ENCODE peak calls at places on chromosomes 11 and 22, in five cellular contexts. E, S, X, O and Y are unnamed samples.

GRCh38 chr11:119782673-119783072 is 53.7 kb upstream of the NECTIN1 start:
- DNase-seq in X (no peak), E (peak), S (no peak), O (no peak), Y (no peak)

GRCh38 chr11:77467233-77467632 is 6.7 kb downstream of the PAK1 start:
- DNase-seq in O (no peak), S (no peak), E (no peak), X (no peak), Y (no peak)

GRCh38 chr22:41078975-41079374 is 13.4 kb upstream of the EP300 start:
- DNase-seq in S (no peak), X (peak), O (no peak), E (no peak), Y (no peak)

GRCh38 chr11:95108159-95108611 is 18.5 kb downstream of the ENDOD1 start:
- DNase-seq in X (no peak), O (no peak), S (no peak), E (no peak), Y (no peak)

GRCh38 chr11:64885367-64886286 is 7.2 kb upstream of the EHD1 start:
- DNase-seq in E (peak), O (no peak), S (no peak), X (no peak), Y (peak)

GRCh38 chr22:22704156-22704946 is 59.9 kb downstream of the GGTLC2 start:
- DNase-seq in O (no peak), S (no peak), X (no peak), E (no peak), Y (no peak)

GRCh38 chr11:36622431-36623136 is 24.5 kb upstream of the RAG2 start:
- DNase-seq in O (no peak), E (peak), S (no peak), X (no peak), Y (no peak)

GRCh38 chr11:118929496-118930151 is 3.9 kb upstream of the BCL9L start:
- DNase-seq in S (peak), O (peak), E (peak), X (peak), Y (peak)

GRCh38 chr22:38631724-38632123 is 24.5 kb downstream of the FAM227A start:
- DNase-seq in X (no peak), S (no peak), O (no peak), E (peak), Y (peak)

GRCh38 chr11:26901162-26901561 is 92.8 kb upstream of the FIBIN start:
- DNase-seq in S (no peak), X (no peak), O (no peak), E (no peak), Y (no peak)

GRCh38 chr11:33672273-33672672 is 28.4 kb downstream of the C11orf91 start:
- DNase-seq in X (no peak), S (no peak), E (no peak), O (no peak), Y (no peak)

GRCh38 chr11:126716456-126717083 is 284.0 kb downstream of the KIRREL3 start:
- DNase-seq in S (peak), E (no peak), O (peak), X (no peak), Y (no peak)

GRCh38 chr11:70740475-70740825 is 342.1 kb downstream of the CTTN start:
- DNase-seq in O (no peak), E (no peak), X (no peak), S (no peak), Y (no peak)